ENCODE peak calls at places on chromosomes 7 and 10, in nine cellular contexts. W is suprapubic skin, H is body of pancreas, S is IMR-90, O is brain microvascular endothelial cell, E is fibroblast of lung, A is cardiac muscle cell, L is heart left ventricle, I is MM.1S. N is an unnamed sample.

GRCh38 chr7:116122972-116123595 is 87.3 kb upstream of the TES start:
- DNase-seq in E (peak), S (peak), A (no peak), H (peak), W (no peak), I (peak), L (no peak), O (peak), N (no peak)

GRCh38 chr7:68511281-68511680 is 1087.0 kb upstream of the AUTS2 start:
- DNase-seq in I (no peak), H (no peak), S (no peak), E (peak), L (no peak), A (peak), W (no peak), O (no peak), N (no peak)

GRCh38 chr7:79820387-79820786 is 314.2 kb upstream of the GNAI1 start:
- DNase-seq in L (peak), E (peak), A (peak), W (no peak), S (peak), O (peak), H (peak), I (no peak), N (no peak)

GRCh38 chr7:13822678-13823077 is 166.8 kb downstream of the ETV1 start:
- DNase-seq in L (no peak), H (no peak), O (no peak), W (no peak), I (no peak), A (no peak), S (peak), E (peak), N (no peak)

GRCh38 chr7:66946545-66946944 is 25.5 kb downstream of the TMEM248 start:
- DNase-seq in S (no peak), L (no peak), H (no peak), E (no peak), W (no peak), I (no peak), A (no peak), O (no peak), N (no peak)

GRCh38 chr7:33674804-33675411 is 230.4 kb upstream of the BMPER start:
- DNase-seq in S (no peak), A (no peak), E (no peak), H (no peak), O (no peak), L (no peak), I (no peak), W (no peak), N (no peak)

GRCh38 chr10:103759100-103759781 is 96.1 kb downstream of the SH3PXD2A start:
- DNase-seq in S (peak), W (no peak), I (peak), E (peak), H (peak), O (peak), A (peak), L (peak), N (no peak)

GRCh38 chr7:44385384-44386138 is 60.2 kb upstream of the CAMK2B start:
- DNase-seq in I (no peak), L (no peak), H (no peak), A (no peak), E (no peak), W (no peak), O (no peak), S (no peak), N (no peak)

GRCh38 chr10:110701618-110701971 is 57.5 kb downstream of the RBM20 start:
- DNase-seq in A (peak), O (no peak), I (no peak), L (no peak), H (no peak), S (no peak), E (peak), W (no peak), N (no peak)

GRCh38 chr10:52440612-52441285 is 126.7 kb downstream of the DKK1 start:
- DNase-seq in E (no peak), W (no peak), O (no peak), L (no peak), H (no peak), I (peak), A (no peak), S (no peak), N (no peak)

GRCh38 chr10:13944901-13945300 is 358.1 kb downstream of the PRPF18 start:
- DNase-seq in I (no peak), H (no peak), W (no peak), O (no peak), A (no peak), S (no peak), L (no peak), E (no peak), N (no peak)

GRCh38 chr7:17444673-17445072 is 146.2 kb downstream of the AHR start:
- DNase-seq in L (no peak), S (peak), E (peak), I (no peak), A (no peak), W (no peak), O (peak), H (no peak), N (no peak)

GRCh38 chr10:73871915-73872710 is 2.2 kb downstream of the CAMK2G start:
- DNase-seq in H (no peak), A (no peak), I (no peak), W (no peak), O (peak), L (no peak), E (no peak), S (peak), N (no peak)

GRCh38 chr10:93872776-93873175 is 21.0 kb upstream of the SLC35G1 start:
- DNase-seq in O (no peak), I (no peak), H (no peak), A (no peak), L (no peak), S (no peak), W (no peak), E (no peak), N (no peak)

GRCh38 chr7:150897502-150898474 is 45.5 kb downstream of the AOC1 start:
- DNase-seq in O (no peak), W (no peak), S (no peak), A (no peak), L (no peak), I (peak), H (no peak), E (no peak), N (no peak)

GRCh38 chr10:70162892-70163201 is 7.5 kb downstream of the SAR1A start:
- DNase-seq in O (no peak), E (no peak), S (no peak), L (no peak), W (no peak), I (no peak), H (no peak), A (no peak), N (no peak)

GRCh38 chr10:129963076-129963830 is 821 bp downstream of the EBF3 start:
- DNase-seq in W (peak), I (no peak), H (no peak), S (peak), E (peak), L (peak), O (no peak), A (peak), N (no peak)

GRCh38 chr7:26376208-26376917 is 84.7 kb downstream of the SNX10 start:
- DNase-seq in E (no peak), W (no peak), I (peak), H (peak), A (peak), S (no peak), O (no peak), L (no peak), N (no peak)

GRCh38 chr7:82210422-82211184 is 233.0 kb downstream of the CACNA2D1 start:
- DNase-seq in S (peak), L (no peak), I (no peak), W (no peak), H (no peak), E (no peak), A (no peak), O (no peak), N (no peak)

GRCh38 chr10:14396441-14397048 is 65.8 kb upstream of the FRMD4A start:
- DNase-seq in A (no peak), E (peak), O (peak), W (no peak), H (no peak), S (no peak), I (no peak), L (no peak), N (peak)

DNA sequence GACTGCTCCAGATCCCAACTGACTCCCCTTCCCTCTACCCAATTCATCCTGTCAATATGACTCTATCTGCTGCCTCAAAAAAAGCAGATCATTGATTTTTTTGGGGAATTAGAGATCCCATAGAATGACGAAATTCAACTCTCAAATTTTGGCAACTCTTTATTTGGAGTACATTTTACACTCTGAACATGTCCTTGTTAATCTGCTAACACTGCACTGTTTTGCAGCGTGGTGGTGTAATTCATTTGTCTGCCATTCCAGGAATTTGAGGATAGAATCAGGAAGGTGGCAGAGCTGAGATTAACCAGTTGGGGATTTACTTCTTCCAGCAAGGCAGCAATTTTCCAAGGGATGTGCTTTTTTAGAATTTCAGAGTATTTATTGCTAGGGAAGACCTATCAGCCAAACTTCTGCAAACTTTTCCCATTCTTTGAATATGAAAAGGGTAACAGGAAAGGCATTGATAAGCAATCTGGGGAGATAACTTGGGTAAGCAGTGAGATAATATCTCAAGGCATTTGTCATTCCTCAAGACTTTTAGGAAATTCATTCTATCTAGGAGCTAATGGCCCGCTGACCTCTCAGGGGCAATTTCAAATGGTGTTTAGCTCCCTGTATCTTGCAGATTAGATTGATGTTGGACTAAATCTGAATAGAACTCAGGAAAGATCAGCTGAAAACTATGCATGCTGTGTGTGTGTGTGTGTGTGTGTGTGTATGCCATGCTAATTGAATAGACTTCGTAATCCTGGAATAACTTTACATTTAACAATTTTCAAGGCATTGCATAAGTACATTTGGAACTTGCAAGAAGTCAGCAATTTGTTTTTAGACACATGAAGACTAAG is 9.7 kb downstream of the BAMBI start:
- DNase-seq in L (no peak), W (no peak), S (peak), A (no peak), E (no peak), H (no peak), O (no peak), I (no peak), N (no peak)
- H3K27ac ChIP-seq in L (no peak), W (no peak), S (no peak), A (peak), E (no peak), H (no peak), O (no peak), I (no peak), N (no peak)

GRCh38 chr10:3832022-3832786 is 47.2 kb upstream of the KLF6 start:
- DNase-seq in E (no peak), A (no peak), L (no peak), I (peak), W (no peak), S (no peak), O (no peak), H (no peak), N (no peak)
- H3K27ac ChIP-seq in E (no peak), A (no peak), L (no peak), I (no peak), W (no peak), S (no peak), O (no peak), H (no peak), N (no peak)

DNA sequence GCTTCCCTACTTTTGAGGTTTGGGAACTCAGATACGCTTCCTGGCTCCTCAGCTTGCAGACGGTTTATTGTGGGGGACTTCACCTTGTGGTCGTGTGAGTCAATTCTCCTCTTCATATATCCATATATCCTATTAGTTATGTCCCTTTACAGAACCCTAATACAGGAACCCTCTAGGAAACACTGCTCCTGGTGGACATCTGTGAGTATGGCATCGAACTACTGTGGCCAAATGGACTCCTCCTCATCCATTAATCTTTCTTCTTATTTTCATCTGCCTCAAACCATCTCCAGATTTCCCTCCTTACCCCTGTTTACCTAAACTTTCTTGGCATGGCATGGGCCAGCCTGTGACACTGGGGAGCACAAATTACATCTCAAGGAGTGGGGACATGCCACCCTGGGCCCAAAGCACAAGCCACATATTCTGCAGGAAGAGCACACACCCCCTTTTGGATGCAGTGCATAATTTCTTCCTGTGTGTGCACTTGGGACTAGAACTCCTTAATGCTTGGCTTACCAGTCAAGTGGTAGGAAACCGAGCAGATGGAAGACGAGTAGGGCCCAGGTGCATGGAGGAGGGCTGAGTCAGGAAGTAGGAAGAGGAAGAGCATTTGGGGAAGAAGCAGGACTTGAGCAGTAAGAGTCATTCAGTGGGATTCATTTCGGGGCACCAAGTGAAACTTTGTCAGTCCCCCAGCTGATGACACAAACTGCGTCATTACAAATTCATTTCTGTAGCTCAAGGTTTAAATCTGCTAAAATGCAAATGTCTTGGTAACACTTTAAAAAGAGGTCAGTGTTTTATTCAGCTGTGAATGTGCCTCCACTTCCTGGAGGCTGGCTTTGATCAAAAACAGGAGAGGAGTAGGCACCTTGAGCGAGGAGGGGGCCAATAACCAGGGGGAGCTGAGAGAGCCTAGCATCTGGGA is 80.8 kb upstream of the PLXNA4 start:
- DNase-seq in I (no peak), W (no peak), E (no peak), H (no peak), O (no peak), S (peak), L (no peak), A (peak), N (peak)
- H3K27ac ChIP-seq in I (no peak), W (no peak), E (no peak), H (no peak), O (no peak), S (no peak), L (no peak), A (no peak), N (no peak)

GRCh38 chr7:112205348-112206237 is 606 bp downstream of the DOCK4 start:
- DNase-seq in I (peak), E (peak), W (peak), H (peak), O (peak), L (peak), A (peak), S (peak), N (peak)
- H3K27ac ChIP-seq in I (peak), E (peak), W (peak), H (peak), O (peak), L (peak), A (peak), S (peak), N (no peak)

GRCh38 chr10:86725980-86726976 is 30.1 kb upstream of the BMPR1A start:
- DNase-seq in H (no peak), L (no peak), I (no peak), A (no peak), S (no peak), O (no peak), W (no peak), E (no peak), N (no peak)
- H3K27ac ChIP-seq in H (no peak), L (peak), I (no peak), A (peak), S (no peak), O (no peak), W (no peak), E (no peak), N (no peak)

DNA sequence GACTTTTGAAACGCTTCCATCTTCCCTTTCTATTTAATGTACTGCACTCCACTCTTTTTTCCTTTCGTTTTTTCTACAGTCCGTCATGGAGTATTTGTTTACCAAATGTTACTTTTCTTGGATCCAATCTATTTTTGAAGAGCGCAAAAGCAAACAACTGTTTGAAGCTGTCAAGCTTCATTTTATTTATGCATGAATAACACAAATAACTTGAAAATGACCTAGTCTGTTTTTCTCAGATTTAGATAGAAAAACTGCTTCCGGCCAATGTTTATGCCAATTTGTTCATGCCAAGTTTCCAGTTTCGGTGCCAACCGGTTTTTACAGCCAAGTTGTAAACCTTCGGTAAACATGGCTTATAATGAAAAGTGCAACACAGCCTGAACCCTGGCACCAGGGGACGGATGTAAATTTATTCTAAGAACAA is 150.9 kb upstream of the KLF6 start:
- DNase-seq in I (no peak), S (no peak), H (peak), L (no peak), W (no peak), E (peak), O (no peak), A (no peak), N (no peak)
- H3K27ac ChIP-seq in I (no peak), S (no peak), H (peak), L (peak), W (peak), E (peak), O (peak), A (no peak), N (no peak)

DNA sequence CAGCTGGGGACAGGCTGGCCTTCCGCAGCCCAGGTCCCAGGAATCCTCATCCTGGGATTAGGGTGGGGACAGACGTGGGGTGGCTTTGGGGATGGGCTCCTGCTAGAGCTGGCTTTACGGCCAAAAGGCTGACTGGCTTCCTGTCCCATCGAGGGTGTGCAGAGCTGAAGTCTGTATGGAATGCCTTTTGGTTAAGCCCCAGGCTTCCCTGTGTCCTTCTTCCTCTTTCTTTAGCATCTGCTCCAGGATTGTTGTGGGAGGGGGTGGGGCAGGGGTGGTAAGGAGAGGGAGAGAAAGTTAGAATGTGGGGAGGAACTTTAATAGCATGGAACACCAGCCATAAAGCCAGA is 59.3 kb upstream of the AQP1 start:
- DNase-seq in S (no peak), H (no peak), O (no peak), I (no peak), E (no peak), A (no peak), L (no peak), W (no peak), N (no peak)
- H3K27ac ChIP-seq in S (no peak), H (no peak), O (no peak), I (no peak), E (no peak), A (no peak), L (no peak), W (peak), N (no peak)

GRCh38 chr7:4659551-4660286 is 22.4 kb upstream of the FOXK1 start:
- DNase-seq in O (no peak), E (no peak), L (no peak), S (no peak), I (peak), W (no peak), H (no peak), A (no peak), N (peak)
- H3K27ac ChIP-seq in O (no peak), E (no peak), L (no peak), S (no peak), I (no peak), W (no peak), H (no peak), A (no peak), N (no peak)

GRCh38 chr7:105623378-105623777 is 42.1 kb upstream of the EFCAB10 start:
- DNase-seq in O (no peak), L (no peak), S (no peak), W (no peak), A (no peak), I (no peak), H (no peak), E (no peak), N (no peak)
- H3K27ac ChIP-seq in O (no peak), L (no peak), S (no peak), W (no peak), A (no peak), I (no peak), H (no peak), E (no peak), N (no peak)

DNA sequence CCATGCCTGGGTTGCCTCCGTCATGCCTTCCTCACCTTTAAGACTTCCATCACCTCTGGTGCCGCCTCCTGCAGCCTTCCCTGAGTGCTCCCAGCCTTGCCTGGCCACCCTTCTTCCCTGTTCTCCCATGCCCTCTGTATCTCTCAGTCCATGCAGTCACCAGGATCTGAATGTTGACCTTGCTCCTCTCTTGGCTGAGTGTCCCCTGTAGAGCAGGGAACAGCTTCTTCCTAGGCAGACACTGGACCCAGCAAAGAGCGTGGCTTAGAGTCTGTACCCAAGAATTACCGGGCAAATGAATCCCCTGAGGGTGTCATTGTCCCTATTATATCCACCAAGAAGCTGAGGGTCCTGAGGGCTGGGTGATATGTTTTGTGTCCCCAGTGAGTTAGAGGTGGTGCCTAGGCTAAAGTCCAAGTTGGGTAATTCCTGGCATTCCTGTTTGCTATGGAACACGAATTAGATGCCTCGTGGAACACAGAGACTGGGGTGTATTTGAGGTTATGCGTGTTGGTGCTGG is 505.6 kb downstream of the RPS24 start:
- DNase-seq in A (no peak), L (no peak), S (no peak), E (no peak), H (no peak), W (peak), O (no peak), I (no peak), N (no peak)
- H3K27ac ChIP-seq in A (no peak), L (no peak), S (no peak), E (no peak), H (no peak), W (no peak), O (no peak), I (no peak), N (no peak)

N was measured in K562.